ENCODE peak calls at places on chromosomes 4 and X, in six cellular contexts. T, U, L, C, E and M are unnamed samples.

GRCh38 chrX:1511829-1512228 is 25.2 kb downstream of the P2RY8 start:
- DNase-seq in U (no peak), E (no peak), T (no peak), L (no peak), C (no peak), M (no peak)

GRCh38 chrX:43973249-43973672 is at the start of gene NDP:
- DNase-seq in T (peak; percentile 34), E (no peak), L (peak; percentile 39), U (peak; percentile 32), C (no peak), M (peak; percentile 37)

GRCh38 chrX:9466115-9466495 is 1.2 kb downstream of the TBL1X start:
- DNase-seq in U (peak; percentile 65), T (peak; percentile 43), L (peak; percentile 56), E (no peak), C (peak; percentile 11), M (peak; percentile 41)

GRCh38 chr4:76198411-76199237 is 15.0 kb downstream of the SCARB2 start:
- DNase-seq in C (peak; percentile 20), U (peak; percentile 61), E (no peak), L (peak; percentile 52), T (peak; percentile 87), M (peak; percentile 34)

GRCh38 chrX:40261955-40262596 is 164.3 kb upstream of the BCOR start:
- DNase-seq in E (no peak), T (no peak), L (no peak), U (no peak), C (no peak), M (no peak)

GRCh38 chr4:38046735-38047487 is 86.7 kb downstream of the PTTG2 start:
- DNase-seq in U (no peak), L (peak; percentile 51), E (no peak), C (no peak), T (no peak), M (peak; percentile 67)

GRCh38 chrX:136162827-136163427 is 15.6 kb downstream of the FHL1 start:
- DNase-seq in L (peak; percentile 64), C (peak; percentile 42), T (peak; percentile 73), U (peak; percentile 43), E (peak; percentile 23), M (peak; percentile 71)

GRCh38 chrX:110732274-110732673 is 63.3 kb downstream of the CHRDL1 start:
- DNase-seq in U (no peak), L (no peak), C (no peak), E (no peak), T (no peak), M (peak; percentile 5)

GRCh38 chr4:165906272-165906671 is 33.2 kb downstream of the TLL1 start:
- DNase-seq in C (no peak), T (no peak), E (no peak), U (no peak), L (no peak), M (no peak)

GRCh38 chr4:5724377-5724776 is 13.4 kb downstream of the EVC start:
- DNase-seq in C (no peak), E (no peak), T (peak; percentile 85), U (no peak), L (no peak), M (no peak)

GRCh38 chrX:19344207-19344534 is 444 bp downstream of the PDHA1 start:
- DNase-seq in E (no peak), U (no peak), T (peak; percentile 57), C (no peak), L (no peak), M (peak; percentile 6)

GRCh38 chr4:3791256-3791655 is 25.1 kb downstream of the ADRA2C start:
- DNase-seq in L (no peak), E (no peak), U (no peak), C (no peak), T (no peak), M (no peak)

GRCh38 chrX:1427756-1428155 is 25.0 kb downstream of the ASMTL start:
- DNase-seq in T (no peak), C (no peak), E (no peak), U (no peak), L (no peak), M (no peak)

GRCh38 chr4:94014484-94015136 is 186.1 kb downstream of the ATOH1 start:
- DNase-seq in L (no peak), C (no peak), E (no peak), U (no peak), T (no peak), M (no peak)

GRCh38 chr4:47692691-47693090 is 145.2 kb downstream of the CORIN start:
- DNase-seq in E (no peak), U (no peak), T (no peak), L (no peak), C (no peak), M (no peak)

DNA sequence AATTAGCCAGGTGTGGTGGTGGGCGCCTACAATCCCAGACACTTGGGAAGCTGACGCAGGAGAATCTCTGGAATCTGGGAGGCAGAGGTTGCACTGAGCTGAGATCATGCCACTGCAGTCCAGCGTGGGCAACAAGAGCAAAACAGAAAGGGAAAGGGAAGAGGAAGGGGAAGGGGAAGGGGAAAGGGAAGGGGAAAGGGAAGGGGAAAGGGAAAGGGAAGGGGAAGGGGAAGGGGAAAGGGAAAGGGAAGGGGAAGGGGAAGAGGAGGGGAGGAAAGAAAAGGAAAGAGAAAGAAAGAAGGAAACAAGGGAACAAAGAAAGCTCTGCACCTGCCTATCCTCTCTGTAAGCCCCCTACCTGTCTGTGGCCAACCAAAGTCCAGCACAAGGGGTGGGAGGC is 35.2 kb downstream of the FAM53A start:
- DNase-seq in L (no peak), C (no peak), E (no peak), T (no peak), U (no peak), M (no peak)
- H3K27ac ChIP-seq in L (no peak overlapping the region), C (no peak overlapping the region), E (no peak overlapping the region), T (no peak overlapping the region), U (no peak overlapping the region), M (no peak overlapping the region)

DNA sequence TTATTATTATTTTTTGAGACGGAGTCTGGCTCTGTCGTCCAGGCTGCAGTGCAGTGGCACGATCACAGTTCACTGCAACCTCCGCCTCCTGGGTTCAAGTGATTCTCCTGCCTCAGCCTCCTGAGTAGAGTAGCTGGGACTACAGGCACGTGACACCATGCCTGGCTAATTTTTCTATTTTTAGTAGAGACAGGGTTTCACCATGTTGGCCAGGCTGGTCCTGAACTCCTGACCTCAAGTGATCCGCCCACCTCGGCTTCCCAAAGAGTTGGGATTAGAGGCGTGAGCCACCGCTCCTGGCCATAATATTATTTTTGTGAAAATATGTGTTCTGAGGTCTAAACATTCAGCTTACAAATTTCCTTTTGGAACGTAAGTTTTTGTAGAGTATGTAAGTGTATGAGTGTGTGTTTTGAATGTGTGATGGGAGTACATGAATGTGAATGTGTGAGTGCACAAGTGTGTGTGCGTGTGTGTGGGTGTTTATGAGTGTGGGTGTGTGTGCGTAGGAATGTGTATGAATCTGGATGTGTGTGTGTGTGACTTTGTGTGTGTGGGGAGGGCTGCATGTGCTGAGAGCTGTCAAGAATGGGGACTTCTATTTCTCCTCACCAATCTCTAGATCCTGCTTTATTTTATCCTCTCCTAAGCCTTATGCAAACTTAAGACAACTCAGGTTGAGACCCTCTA is 5.7 kb upstream of the MGST2 start:
- DNase-seq in E (no peak), C (no peak), U (no peak), L (no peak), T (no peak), M (no peak)
- TF ChIP-seq EZH2phosphoT487 in E (no peak), C (no peak), U (no peak), L (no peak), T (no peak), M (no peak)

DNA sequence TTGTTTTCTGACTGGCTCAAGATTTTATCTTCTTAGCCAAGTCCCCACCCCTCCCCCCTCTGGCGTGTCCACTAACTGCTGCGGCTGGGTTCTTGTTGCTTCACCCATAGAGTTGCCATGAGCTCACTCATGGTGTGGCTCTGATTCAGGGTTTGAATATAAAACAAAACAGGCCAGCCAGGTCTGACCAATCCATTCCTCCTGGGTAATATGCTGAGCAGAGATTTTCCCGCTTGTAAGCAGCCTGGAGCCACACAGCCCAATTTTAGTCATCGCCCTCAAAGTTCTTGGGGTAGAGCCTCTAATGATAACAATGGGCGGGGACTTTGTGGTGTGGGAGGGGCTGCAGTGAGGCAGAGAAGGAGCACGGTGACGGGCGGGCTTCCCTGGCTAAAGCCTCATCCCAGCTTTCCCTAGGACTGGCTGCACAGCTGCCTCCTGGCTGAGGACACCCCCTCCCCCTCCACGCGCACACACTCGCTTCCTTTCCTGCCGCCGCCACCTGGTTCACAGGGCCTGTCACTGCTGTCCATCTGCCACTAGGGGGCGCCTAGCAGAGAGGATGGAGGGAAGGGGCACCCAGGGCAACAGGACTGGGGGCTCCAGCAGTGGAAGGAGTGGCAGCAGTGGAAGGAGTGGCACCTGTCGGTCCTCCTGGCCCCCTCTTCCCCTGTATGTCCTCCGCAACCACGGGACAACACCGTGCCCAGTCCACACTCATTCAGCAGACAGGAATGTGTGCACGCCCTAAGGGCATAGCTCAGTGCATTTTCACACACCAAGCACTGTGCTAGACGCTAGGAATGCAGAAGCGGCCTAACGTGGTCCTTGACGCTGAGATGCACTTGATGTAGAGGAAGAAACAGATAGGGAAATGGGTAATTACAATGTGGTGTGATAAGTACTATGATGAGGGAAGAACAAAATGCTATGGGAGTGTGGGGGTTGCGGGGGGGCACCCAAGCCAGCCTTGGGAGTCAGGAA is 26.8 kb downstream of the PRPS1 start:
- DNase-seq in C (peak; percentile 67), L (peak; percentile 93), T (peak; percentile 94), E (peak; percentile 34), U (peak; percentile 56), M (peak; percentile 90)
- H3K27ac ChIP-seq in C (no peak overlapping the region), L (no peak overlapping the region), T (peak overlapping the region; percentile 80), E (peak overlapping the region; percentile 43), U (no peak overlapping the region), M (peak overlapping the region; percentile 81)

GRCh38 chr4:23034726-23035125 is 342.0 kb downstream of the GBA3 start:
- DNase-seq in L (no peak), U (no peak), E (no peak), T (no peak), C (no peak), M (no peak)
- TF ChIP-seq EZH2phosphoT487 in L (no peak), U (no peak), E (no peak), T (no peak), C (no peak), M (no peak)